ENCODE peak calls at places on chromosome 17, in six cellular contexts. F is AG04450, B is H9, C is endothelial cell of umbilical vein, A is uterus, M is neural progenitor cell. J is an unnamed sample.
A peak's percentile ranks its signal among the peaks of the same experiment; 100 is the strongest.

GRCh38 chr17:42287305-42288077 is 807 bp upstream of the STAT5A start:
- DNase-seq in F (no peak), B (peak; percentile 41), C (peak; percentile 55), A (peak; percentile 56), M (no peak), J (peak; percentile 77)

GRCh38 chr17:37182786-37183185 is 193.0 kb upstream of the C17orf78 start:
- DNase-seq in F (no peak), B (no peak), C (peak; percentile 63), A (no peak), M (no peak), J (no peak)

GRCh38 chr17:51759260-51759659 is 399.3 kb downstream of the CA10 start:
- DNase-seq in F (no peak), B (no peak), C (no peak), A (no peak), M (no peak), J (no peak)

GRCh38 chr17:63833741-63834373 is 6.4 kb upstream of the FTSJ3 start:
- DNase-seq in F (no peak), B (no peak), C (no peak), A (no peak), M (no peak), J (no peak)

GRCh38 chr17:81681672-81682071 is 1.9 kb downstream of the ARL16 start:
- DNase-seq in F (no peak), B (no peak), C (no peak), A (no peak), M (no peak), J (no peak)

GRCh38 chr17:77019955-77020379 is 120.8 kb upstream of the SEC14L1 start:
- DNase-seq in F (no peak), B (peak; percentile 68), C (no peak), A (no peak), M (peak; percentile 69), J (no peak)

GRCh38 chr17:68777243-68777855 is 176.2 kb upstream of the FAM20A start:
- DNase-seq in F (peak; percentile 36), B (peak; percentile 69), C (peak; percentile 90), A (peak; percentile 49), M (peak; percentile 65), J (peak; percentile 78)

GRCh38 chr17:4161179-4161559 is 18.2 kb downstream of the CYB5D2 start:
- DNase-seq in F (peak; percentile 72), B (peak; percentile 71), C (peak; percentile 69), A (no peak), M (no peak), J (no peak)

GRCh38 chr17:1776328-1776727 is 14.5 kb downstream of the SERPINF1 start:
- DNase-seq in F (no peak), B (no peak), C (no peak), A (no peak), M (no peak), J (no peak)

GRCh38 chr17:79742589-79742918 is 11.8 kb downstream of the ENPP7 start:
- DNase-seq in F (no peak), B (no peak), C (no peak), A (no peak), M (no peak), J (no peak)

GRCh38 chr17:78294776-78295175 is 63.3 kb downstream of the TMEM235 start:
- DNase-seq in F (no peak), B (no peak), C (no peak), A (no peak), M (no peak), J (no peak)

GRCh38 chr17:42493324-42493723 is 34.6 kb downstream of the ATP6V0A1 start:
- DNase-seq in F (no peak), B (no peak), C (peak; percentile 33), A (no peak), M (no peak), J (no peak)

GRCh38 chr17:31919802-31920525 is 16.8 kb upstream of the SUZ12 start:
- DNase-seq in F (peak; percentile 34), B (no peak), C (no peak), A (no peak), M (no peak), J (no peak)

GRCh38 chr17:72545756-72546155 is 424.9 kb downstream of the SOX9 start:
- DNase-seq in F (no peak), B (no peak), C (no peak), A (no peak), M (no peak), J (peak; percentile 13)

GRCh38 chr17:9401434-9401833 is 174.2 kb downstream of the STX8 start:
- DNase-seq in F (peak; percentile 39), B (no peak), C (no peak), A (no peak), M (no peak), J (no peak)

GRCh38 chr17:32494621-32495346 is 8.0 kb downstream of the CDK5R1 start:
- DNase-seq in F (no peak), B (no peak), C (no peak), A (no peak), M (no peak), J (peak; percentile 76)

GRCh38 chr17:21595086-21595485 is 97.2 kb upstream of the KCNJ18 start:
- DNase-seq in F (no peak), B (no peak), C (no peak), A (no peak), M (no peak), J (no peak)

GRCh38 chr17:68591583-68591982 is 9.6 kb downstream of the FAM20A start:
- DNase-seq in F (no peak), B (peak; percentile 92), C (peak; percentile 9), A (peak; percentile 70), M (peak; percentile 38), J (no peak)

GRCh38 chr17:81398170-81398854 is 3.1 kb downstream of the BAHCC1 start:
- DNase-seq in F (no peak), B (peak; percentile 74), C (peak; percentile 51), A (no peak), M (peak; percentile 75), J (no peak)

GRCh38 chr17:81004336-81005015 is 12.8 kb downstream of the CHMP6 start:
- DNase-seq in F (no peak), B (no peak), C (no peak), A (no peak), M (peak; percentile 39), J (no peak)

GRCh38 chr17:45425125-45425983 is 7.3 kb downstream of the ARHGAP27 start:
- DNase-seq in F (peak; percentile 50), B (peak; percentile 98), C (no peak), A (no peak), M (peak; percentile 87), J (no peak)

GRCh38 chr17:12085076-12085949 is 64.6 kb downstream of the MAP2K4 start:
- DNase-seq in F (no peak), B (no peak), C (no peak), A (no peak), M (no peak), J (no peak)

GRCh38 chr17:17028059-17028877 is 14.0 kb upstream of the MPRIP start:
- DNase-seq in F (no peak), B (peak; percentile 96), C (no peak), A (no peak), M (peak; percentile 89), J (peak; percentile 92)

GRCh38 chr17:50872710-50873424 is 6.7 kb upstream of the TOB1 start:
- DNase-seq in F (no peak), B (peak; percentile 19), C (no peak), A (no peak), M (no peak), J (no peak)

GRCh38 chr17:55846745-55847144 is 95.9 kb downstream of the PCTP start:
- DNase-seq in F (no peak), B (no peak), C (no peak), A (no peak), M (no peak), J (no peak)

DNA sequence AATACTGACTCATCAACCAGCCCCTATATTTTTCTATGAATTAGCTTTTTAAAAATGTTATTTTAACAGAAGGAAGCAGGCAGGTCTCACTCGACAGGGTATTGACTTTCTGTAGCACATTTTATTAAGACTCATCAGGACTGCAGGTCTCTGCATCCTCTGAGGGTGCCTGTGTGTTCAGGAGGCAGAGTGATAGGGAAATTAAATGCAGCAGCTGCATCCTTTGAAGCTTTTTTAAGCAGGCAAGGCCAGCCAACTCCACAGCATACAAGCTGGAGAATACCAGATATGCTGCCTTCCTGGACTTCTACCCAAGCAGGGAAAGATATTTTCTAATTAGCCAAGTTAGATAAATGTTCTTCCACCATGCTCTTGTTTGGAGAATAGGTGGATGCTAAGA is 124.9 kb downstream of the WSCD1 start:
- DNase-seq in F (no peak), B (no peak), C (peak; percentile 89), A (no peak), M (no peak), J (no peak)
- H3K27me3 ChIP-seq in F (no peaks in the 10 kb centered on the region), B (no peaks in the 10 kb centered on the region), C (no peaks in the 10 kb centered on the region), A (no peaks in the 10 kb centered on the region), M (no peaks in the 10 kb centered on the region), J (peaks cover 18% of the 10 kb centered on the region)

GRCh38 chr17:66989076-66989475 is 24.6 kb downstream of the CACNG4 start:
- DNase-seq in F (no peak), B (no peak), C (no peak), A (no peak), M (no peak), J (no peak)
- H3K27me3 ChIP-seq in F (peaks cover 35% of the 10 kb centered on the region), B (no peaks in the 10 kb centered on the region), C (peaks cover 16% of the 10 kb centered on the region), A (no peaks in the 10 kb centered on the region), M (no peaks in the 10 kb centered on the region), J (peaks cover 45% of the 10 kb centered on the region)

DNA sequence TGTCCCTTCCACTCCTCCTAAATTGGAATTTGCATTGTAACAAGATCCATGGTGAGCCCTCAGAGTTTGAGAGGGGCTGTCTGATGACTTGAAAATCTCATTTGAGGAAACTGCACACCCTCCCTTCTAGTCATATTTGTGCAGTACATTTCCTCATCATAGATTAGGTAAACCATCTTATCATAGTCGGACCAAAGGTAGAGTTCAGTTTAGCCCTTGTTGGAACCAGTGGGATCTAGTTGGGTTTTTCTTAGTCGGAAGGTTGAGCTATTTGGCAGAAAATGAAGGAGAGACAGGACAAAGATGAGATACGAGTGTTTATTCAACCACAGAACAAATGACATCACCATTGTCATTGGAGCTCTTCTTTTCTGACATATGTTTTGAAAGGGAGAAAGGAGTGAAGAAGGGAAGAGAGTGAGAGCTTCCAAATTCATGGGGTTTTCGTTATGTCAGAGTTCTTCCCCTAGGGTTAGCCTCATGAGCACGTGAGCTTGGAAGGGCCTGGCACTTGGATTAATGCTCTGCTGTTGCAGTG is 15.8 kb upstream of the KRT20 start:
- DNase-seq in F (no peak), B (no peak), C (no peak), A (no peak), M (no peak), J (no peak)
- H3K27me3 ChIP-seq in F (no peaks in the 10 kb centered on the region), B (no peaks in the 10 kb centered on the region), C (peaks cover 2% of the 10 kb centered on the region), A (no peaks in the 10 kb centered on the region), M (no peaks in the 10 kb centered on the region), J (no peaks in the 10 kb centered on the region)

GRCh38 chr17:48589060-48589830 is 796 bp downstream of the HOXB3 start:
- DNase-seq in F (no peak), B (no peak), C (no peak), A (no peak), M (no peak), J (no peak)
- H3K27me3 ChIP-seq in F (no peaks in the 10 kb centered on the region), B (peaks cover 98% of the 10 kb centered on the region), C (no peaks in the 10 kb centered on the region), A (peaks cover 47% of the 10 kb centered on the region), M (peaks cover 100% of the 10 kb centered on the region), J (peaks cover 5% of the 10 kb centered on the region)

GRCh38 chr17:27038676-27039075 is 255.2 kb upstream of the WSB1 start:
- DNase-seq in F (no peak), B (no peak), C (no peak), A (no peak), M (no peak), J (no peak)
- H3K27me3 ChIP-seq in F (no peaks in the 10 kb centered on the region), B (no peaks in the 10 kb centered on the region), C (no peaks in the 10 kb centered on the region), A (no peaks in the 10 kb centered on the region), M (no peaks in the 10 kb centered on the region), J (no peaks in the 10 kb centered on the region)

GRCh38 chr17:38559880-38560230 is 45.9 kb downstream of the SRCIN1 start:
- DNase-seq in F (no peak), B (no peak), C (no peak), A (no peak), M (no peak), J (no peak)
- H3K27me3 ChIP-seq in F (peaks cover 77% of the 10 kb centered on the region), B (peaks cover 47% of the 10 kb centered on the region), C (peaks cover 62% of the 10 kb centered on the region), A (no peaks in the 10 kb centered on the region), M (peaks cover 67% of the 10 kb centered on the region), J (peaks cover 49% of the 10 kb centered on the region)